ENCODE peak calls at places on chromosomes 4 and X, in four cellular contexts. B is fibroblast of lung; Z is effector memory CD4-positive, alpha-beta T cell; D is neural progenitor cell. Y is an unnamed sample.

GRCh38 chr4:118005883-118006282 is 28.4 kb upstream of the NDST3 start:
- DNase-seq in D (peak; percentile 42), B (no peak), Z (no peak), Y (no peak)

GRCh38 chr4:32909722-32910121 is 2189.6 kb downstream of the PCDH7 start:
- DNase-seq in B (no peak), Z (no peak), D (peak; percentile 36), Y (no peak)

GRCh38 chrX:123425904-123426303 is 241.8 kb downstream of the GRIA3 start:
- DNase-seq in D (no peak), B (peak; percentile 66), Z (no peak), Y (no peak)

GRCh38 chr4:138706206-138706605 is 309.4 kb upstream of the NOCT start:
- DNase-seq in B (peak; percentile 61), D (no peak), Z (no peak), Y (no peak)

GRCh38 chrX:154348646-154349358 is 25.6 kb downstream of the FLNA start:
- DNase-seq in Z (no peak), D (peak; percentile 64), B (no peak), Y (no peak)

GRCh38 chrX:63128509-63128908 is 222.6 kb downstream of the SPIN4 start:
- DNase-seq in D (no peak), B (peak; percentile 1), Z (no peak), Y (no peak)

GRCh38 chrX:136147320-136147901 is at the start of gene FHL1:
- DNase-seq in B (peak; percentile 31), Z (peak; percentile 50), D (peak; percentile 75), Y (peak; percentile 87)

GRCh38 chr4:67713531-67714247 is 12.7 kb upstream of the UBA6 start:
- DNase-seq in D (no peak), B (peak; percentile 56), Z (no peak), Y (no peak)

GRCh38 chr4:155954939-155955338 is 1.3 kb upstream of the CTSO start:
- DNase-seq in B (no peak), Z (no peak), D (no peak), Y (no peak)

GRCh38 chrX:40058719-40059118 is 39.0 kb downstream of the BCOR start:
- DNase-seq in D (no peak), Z (no peak), B (no peak), Y (no peak)

GRCh38 chrX:109347618-109348017 is 134.3 kb downstream of the GUCY2F start:
- DNase-seq in B (peak; percentile 74), Z (no peak), D (no peak), Y (no peak)

GRCh38 chrX:19839770-19840254 is 47.6 kb downstream of the SH3KBP1 start:
- DNase-seq in Z (no peak), D (no peak), B (peak; percentile 24), Y (no peak)

GRCh38 chr4:118824141-118824540 is 11.8 kb downstream of the SEC24D start:
- DNase-seq in D (no peak), B (no peak), Z (no peak), Y (no peak)

GRCh38 chr4:53709693-53710092 is 118.4 kb upstream of the LNX1 start:
- DNase-seq in Z (no peak), B (no peak), D (no peak), Y (no peak)

GRCh38 chr4:169523796-169524195 is 88.6 kb downstream of the NEK1 start:
- DNase-seq in D (no peak), Z (no peak), B (no peak), Y (no peak)

GRCh38 chrX:136273986-136274385 is 22.8 kb upstream of the MAP7D3 start:
- DNase-seq in B (no peak), Z (no peak), D (no peak), Y (no peak)

GRCh38 chr4:168408620-168409019 is 71.7 kb downstream of the DDX60L start:
- DNase-seq in B (peak; percentile 98), Z (no peak), D (peak; percentile 37), Y (no peak)

GRCh38 chr4:20997886-20998285 is 297.6 kb downstream of the PACRGL start:
- DNase-seq in Z (no peak), D (no peak), B (no peak), Y (no peak)

GRCh38 chr4:36285784-36286480 is 4.5 kb downstream of the DTHD1 start:
- DNase-seq in Z (peak; percentile 47), B (no peak), D (no peak), Y (no peak)

GRCh38 chrX:19683817-19684216 is 168.5 kb upstream of the MAP3K15 start:
- DNase-seq in B (peak; percentile 18), Z (peak; percentile 26), D (no peak), Y (no peak)

GRCh38 chr4:18067031-18067430 is 45.5 kb upstream of the LCORL start:
- DNase-seq in Z (no peak), D (no peak), B (no peak), Y (no peak)

GRCh38 chr4:166501941-166502382 is 628.9 kb downstream of the TLL1 start:
- DNase-seq in D (peak; percentile 72), Z (no peak), B (peak; percentile 9), Y (peak; percentile 29)

GRCh38 chr4:140037353-140038030 is 116.5 kb downstream of the MAML3 start:
- DNase-seq in B (peak; percentile 97), D (peak; percentile 65), Z (no peak), Y (no peak)

GRCh38 chr4:21090098-21090666 is 389.9 kb downstream of the PACRGL start:
- DNase-seq in Z (no peak), D (no peak), B (no peak), Y (no peak)

GRCh38 chr4:124713213-124713592 is 671 bp upstream of the ANKRD50 start:
- DNase-seq in Z (no peak), B (peak; percentile 82), D (no peak), Y (peak; percentile 26)

GRCh38 chrX:85017721-85018120 is 14.0 kb downstream of the APOOL start:
- DNase-seq in D (no peak), Z (no peak), B (peak; percentile 77), Y (no peak)

GRCh38 chr4:139454111-139454600 is at the start of gene RAB33B:
- DNase-seq in B (peak; percentile 89), D (peak; percentile 95), Z (no peak), Y (no peak)

GRCh38 chrX:6026484-6026883 is 202.2 kb downstream of the NLGN4X start:
- DNase-seq in Z (no peak), B (no peak), D (no peak), Y (peak; percentile 11)

GRCh38 chr4:117610706-117611308 is 423.5 kb upstream of the NDST3 start:
- DNase-seq in Z (no peak), B (no peak), D (no peak), Y (no peak)

GRCh38 chr4:146342600-146343192 is 128.4 kb downstream of the REELD1 start:
- DNase-seq in B (peak; percentile 22), D (peak; percentile 34), Z (no peak), Y (peak; percentile 11)

GRCh38 chr4:1316537-1317168 is 27.0 kb downstream of the MAEA start:
- DNase-seq in B (no peak), D (no peak), Z (no peak), Y (peak; percentile 57)
- H3K36me3 ChIP-seq in B (peaks cover 22% of the 10 kb centered on the region), D (no peaks in the 10 kb centered on the region), Z (peaks cover 56% of the 10 kb centered on the region), Y (peaks cover 27% of the 10 kb centered on the region)

DNA sequence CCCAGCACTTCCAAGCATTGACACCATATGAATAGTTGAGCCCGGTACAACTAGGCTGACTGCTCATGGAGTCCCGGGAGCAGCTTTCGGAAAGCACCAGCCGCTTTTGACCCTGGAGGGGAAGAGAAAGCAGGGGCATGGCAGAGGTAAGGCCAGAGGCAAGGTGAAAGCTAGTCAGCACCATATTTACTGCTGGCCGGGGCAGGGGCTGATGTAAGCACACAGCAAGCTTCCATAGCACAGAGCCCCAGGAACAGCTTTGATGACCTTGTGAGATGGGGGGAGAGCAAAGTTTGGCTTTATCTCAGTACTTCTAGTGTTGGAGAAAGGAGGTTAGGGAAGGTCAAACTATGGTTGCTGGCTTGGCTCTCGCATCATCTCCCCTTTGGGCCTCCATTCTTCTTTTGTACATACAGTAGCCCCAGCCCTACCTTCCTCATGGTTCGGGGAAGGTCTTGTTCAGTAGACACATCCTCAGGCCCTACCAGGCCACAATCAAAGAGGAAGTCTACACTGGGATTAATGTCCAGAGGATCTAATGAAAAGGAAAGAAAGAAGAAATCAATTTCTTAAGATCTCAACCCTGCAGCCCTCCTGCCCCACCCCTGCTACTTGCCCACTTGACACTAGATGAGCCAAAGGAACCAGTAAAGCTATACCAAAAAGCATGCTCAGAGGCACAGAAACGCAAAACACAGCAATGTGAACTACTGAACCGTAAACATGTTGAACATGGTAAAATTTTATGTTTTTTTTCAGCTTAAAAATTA is 9.4 kb downstream of the ZMYM3 start:
- DNase-seq in Z (no peak), B (no peak), D (no peak), Y (no peak)
- H3K36me3 ChIP-seq in Z (peaks cover 31% of the 10 kb centered on the region), B (peaks cover 5% of the 10 kb centered on the region), D (no peaks in the 10 kb centered on the region), Y (peaks cover 50% of the 10 kb centered on the region)

GRCh38 chrX:313546-313945 is 5.0 kb downstream of the GTPBP6 start:
- DNase-seq in Z (no peak), D (no peak), B (no peak), Y (no peak)

GRCh38 chrX:308821-309520 is 9.6 kb downstream of the GTPBP6 start:
- DNase-seq in B (no peak), Z (no peak), D (no peak), Y (peak; percentile 39)

GRCh38 chrX:310621-311155 is 7.9 kb downstream of the GTPBP6 start:
- DNase-seq in D (no peak), Z (no peak), B (no peak), Y (peak; percentile 26)

GRCh38 chrX:312621-313331 is 5.8 kb downstream of the GTPBP6 start:
- DNase-seq in B (no peak), Z (no peak), D (no peak), Y (no peak)

DNA sequence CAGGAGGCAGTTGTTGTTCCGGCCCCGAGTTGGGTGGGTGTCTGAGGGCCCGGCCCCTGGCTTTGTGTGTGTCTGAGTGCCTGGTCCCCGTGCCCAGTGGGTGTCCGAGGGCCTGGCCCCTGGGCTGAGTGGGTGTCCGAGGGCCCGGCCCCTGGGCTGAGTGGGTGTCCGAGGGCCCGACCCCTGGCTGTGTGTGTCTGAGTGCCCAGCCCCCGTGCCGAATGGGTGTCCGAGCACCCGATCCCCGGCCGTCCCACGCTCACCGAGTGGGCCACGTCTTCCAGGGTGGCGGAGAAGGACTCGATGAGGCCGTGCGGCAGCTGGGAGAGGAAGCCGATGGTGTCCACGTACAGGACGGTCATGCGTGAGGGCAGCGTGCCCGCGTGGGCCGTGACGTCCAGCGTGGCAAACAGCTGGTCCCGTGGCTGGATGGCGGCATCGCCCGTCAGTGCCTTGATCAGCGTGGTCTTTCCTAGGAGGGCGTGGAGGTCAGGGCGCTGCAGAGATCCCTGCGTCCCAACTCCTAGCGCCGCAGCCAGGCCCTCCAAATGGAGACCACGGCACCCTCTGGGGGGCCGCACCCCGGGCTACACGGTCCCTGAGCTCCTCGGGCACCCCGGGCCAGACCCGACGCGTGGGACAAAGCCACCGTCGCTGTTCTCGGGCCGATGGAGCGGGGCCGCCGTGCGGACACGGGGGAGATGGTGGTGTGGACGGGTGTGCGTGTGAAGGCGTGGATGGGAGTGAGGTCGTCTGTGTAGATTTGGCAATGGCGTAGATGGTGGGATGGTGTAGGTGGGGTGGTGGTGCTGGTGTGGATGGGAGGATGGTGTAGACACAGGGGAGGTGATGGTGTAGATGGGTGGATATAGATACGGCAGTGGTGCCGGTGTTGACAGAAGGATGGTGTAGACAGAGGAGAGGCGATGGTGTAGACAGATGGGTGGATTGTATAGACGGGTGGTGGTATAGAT is 7.2 kb downstream of the GTPBP6 start:
- DNase-seq in D (no peak), B (no peak), Z (no peak), Y (peak; percentile 49)
- H3K36me3 ChIP-seq in D (peaks cover 8% of the 10 kb centered on the region), B (peaks cover 36% of the 10 kb centered on the region), Z (peaks cover 62% of the 10 kb centered on the region), Y (peaks cover 18% of the 10 kb centered on the region)

DNA sequence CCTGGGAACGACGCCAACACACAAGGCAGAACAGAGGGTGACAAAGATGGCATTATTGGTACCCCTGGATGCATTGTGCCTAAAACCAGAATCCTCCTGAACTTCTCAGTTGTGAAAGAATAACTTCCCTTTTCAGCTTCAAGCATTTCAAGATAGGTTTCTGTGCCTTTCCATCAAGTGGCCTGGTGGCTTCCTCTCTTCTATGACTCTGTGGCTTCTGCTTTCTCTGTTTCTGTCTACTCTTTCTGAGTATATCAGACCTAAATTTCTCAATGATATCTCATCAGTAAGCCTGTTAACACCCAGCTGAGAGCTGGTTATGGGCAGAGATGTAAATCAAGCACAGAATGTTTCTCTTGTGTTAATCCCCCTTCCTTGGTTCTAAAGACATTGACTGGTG is 21.4 kb upstream of the FAM9B start:
- DNase-seq in D (no peak), B (no peak), Z (no peak), Y (no peak)
- H3K36me3 ChIP-seq in D (no peaks in the 10 kb centered on the region), B (no peaks in the 10 kb centered on the region), Z (no peaks in the 10 kb centered on the region), Y (no peaks in the 10 kb centered on the region)

Y was measured in H7.